ENCODE peak calls at places on chromosomes 1 and 21, in five cellular contexts. One of them, this sample, is unnamed.

GRCh38 chr1:103218369-103218768 is 110.0 kb upstream of the COL11A1 start:
- DNase-seq in neuronal stem cell: no peak
- DNase-seq in H1: no peak
- DNase-seq in mesenchymal stem cell: no peak
- DNase-seq in IMR-90: no peak
- DNase-seq in this sample: no peak

GRCh38 chr1:43706598-43707190 is 642 bp upstream of the ST3GAL3 start:
- DNase-seq in mesenchymal stem cell: no peak
- DNase-seq in neuronal stem cell: peak
- DNase-seq in H1: peak
- DNase-seq in IMR-90: no peak
- DNase-seq in this sample: peak

GRCh38 chr1:159091547-159092397 is 15.2 kb upstream of the AIM2 start:
- DNase-seq in IMR-90: peak
- DNase-seq in H1: no peak
- DNase-seq in mesenchymal stem cell: peak
- DNase-seq in neuronal stem cell: no peak
- DNase-seq in this sample: no peak

GRCh38 chr1:162627662-162628296 is 4.5 kb upstream of the DDR2 start:
- DNase-seq in H1: no peak
- DNase-seq in mesenchymal stem cell: no peak
- DNase-seq in neuronal stem cell: no peak
- DNase-seq in IMR-90: peak
- DNase-seq in this sample: peak

GRCh38 chr1:5839811-5840550 is 152.2 kb downstream of the NPHP4 start:
- DNase-seq in H1: no peak
- DNase-seq in neuronal stem cell: no peak
- DNase-seq in IMR-90: no peak
- DNase-seq in mesenchymal stem cell: no peak
- DNase-seq in this sample: no peak

GRCh38 chr1:22053018-22053860 is 730 bp downstream of the CDC42 start:
- DNase-seq in neuronal stem cell: peak
- DNase-seq in mesenchymal stem cell: peak
- DNase-seq in H1: no peak
- DNase-seq in IMR-90: peak
- DNase-seq in this sample: peak

GRCh38 chr21:41769521-41769920 is 2.7 kb upstream of the RIPK4 start:
- DNase-seq in H1: no peak
- DNase-seq in neuronal stem cell: no peak
- DNase-seq in mesenchymal stem cell: no peak
- DNase-seq in IMR-90: no peak
- DNase-seq in this sample: no peak

GRCh38 chr1:93723101-93723500 is 41.5 kb upstream of the BCAR3 start:
- DNase-seq in IMR-90: no peak
- DNase-seq in mesenchymal stem cell: no peak
- DNase-seq in H1: no peak
- DNase-seq in neuronal stem cell: no peak
- DNase-seq in this sample: peak

GRCh38 chr1:23524163-23524562 is 6.9 kb downstream of the E2F2 start:
- DNase-seq in IMR-90: no peak
- DNase-seq in mesenchymal stem cell: no peak
- DNase-seq in neuronal stem cell: no peak
- DNase-seq in H1: no peak
- DNase-seq in this sample: no peak

GRCh38 chr1:206461602-206462455 is 8.4 kb upstream of the IKBKE start:
- DNase-seq in IMR-90: peak
- DNase-seq in neuronal stem cell: peak
- DNase-seq in H1: no peak
- DNase-seq in mesenchymal stem cell: peak
- DNase-seq in this sample: peak

GRCh38 chr1:41109316-41110263 is 88.1 kb upstream of the SLFNL1 start:
- DNase-seq in H1: no peak
- DNase-seq in neuronal stem cell: no peak
- DNase-seq in IMR-90: peak
- DNase-seq in mesenchymal stem cell: peak
- DNase-seq in this sample: peak

GRCh38 chr1:192835116-192835515 is 26.3 kb downstream of the RGS2 start:
- DNase-seq in neuronal stem cell: no peak
- DNase-seq in H1: no peak
- DNase-seq in mesenchymal stem cell: no peak
- DNase-seq in IMR-90: no peak
- DNase-seq in this sample: no peak

GRCh38 chr21:40706806-40707205 is 140.2 kb downstream of the DSCAM start:
- DNase-seq in mesenchymal stem cell: no peak
- DNase-seq in neuronal stem cell: no peak
- DNase-seq in H1: no peak
- DNase-seq in IMR-90: no peak
- DNase-seq in this sample: no peak

GRCh38 chr1:219201656-219202055 is 28.0 kb downstream of the LYPLAL1 start:
- DNase-seq in neuronal stem cell: no peak
- DNase-seq in mesenchymal stem cell: no peak
- DNase-seq in H1: no peak
- DNase-seq in IMR-90: peak
- DNase-seq in this sample: no peak

GRCh38 chr1:154627247-154628121 is 19.5 kb upstream of the ADAR start:
- DNase-seq in mesenchymal stem cell: peak
- DNase-seq in neuronal stem cell: peak
- DNase-seq in H1: no peak
- DNase-seq in IMR-90: peak
- DNase-seq in this sample: peak

GRCh38 chr1:236603896-236604217 is 459 bp downstream of the HEATR1 start:
- DNase-seq in IMR-90: peak
- DNase-seq in mesenchymal stem cell: peak
- DNase-seq in H1: no peak
- DNase-seq in neuronal stem cell: peak
- DNase-seq in this sample: peak

GRCh38 chr1:183200451-183200850 is 14.4 kb downstream of the LAMC2 start:
- DNase-seq in H1: no peak
- DNase-seq in IMR-90: no peak
- DNase-seq in mesenchymal stem cell: no peak
- DNase-seq in neuronal stem cell: no peak
- DNase-seq in this sample: no peak

GRCh38 chr1:30325085-30325935 is 398.1 kb downstream of the MATN1 start:
- DNase-seq in neuronal stem cell: no peak
- DNase-seq in mesenchymal stem cell: no peak
- DNase-seq in H1: no peak
- DNase-seq in IMR-90: no peak
- DNase-seq in this sample: no peak

GRCh38 chr1:163258181-163258580 is 55.5 kb upstream of the RGS5 start:
- DNase-seq in IMR-90: peak
- DNase-seq in H1: no peak
- DNase-seq in mesenchymal stem cell: peak
- DNase-seq in neuronal stem cell: no peak
- DNase-seq in this sample: no peak

GRCh38 chr21:37429356-37429755 is 62.8 kb downstream of the DYRK1A start:
- DNase-seq in IMR-90: no peak
- DNase-seq in H1: no peak
- DNase-seq in mesenchymal stem cell: no peak
- DNase-seq in neuronal stem cell: no peak
- DNase-seq in this sample: peak

GRCh38 chr1:203143671-203144070 is 16.1 kb downstream of the ADORA1 start:
- DNase-seq in neuronal stem cell: no peak
- DNase-seq in H1: no peak
- DNase-seq in mesenchymal stem cell: no peak
- DNase-seq in IMR-90: no peak
- DNase-seq in this sample: no peak

GRCh38 chr1:227886503-227886961 is 61.2 kb downstream of the WNT9A start:
- DNase-seq in neuronal stem cell: no peak
- DNase-seq in IMR-90: no peak
- DNase-seq in mesenchymal stem cell: no peak
- DNase-seq in H1: no peak
- DNase-seq in this sample: no peak

GRCh38 chr1:99004270-99005141 is at the start of gene PLPPR5:
- DNase-seq in mesenchymal stem cell: peak
- DNase-seq in neuronal stem cell: peak
- DNase-seq in H1: no peak
- DNase-seq in IMR-90: peak
- DNase-seq in this sample: peak

GRCh38 chr1:204809488-204809887 is 61.2 kb upstream of the NFASC start:
- DNase-seq in mesenchymal stem cell: no peak
- DNase-seq in IMR-90: no peak
- DNase-seq in neuronal stem cell: no peak
- DNase-seq in H1: no peak
- DNase-seq in this sample: no peak

GRCh38 chr1:198153804-198154203 is 3.0 kb upstream of the NEK7 start:
- DNase-seq in IMR-90: no peak
- DNase-seq in neuronal stem cell: no peak
- DNase-seq in H1: no peak
- DNase-seq in mesenchymal stem cell: no peak
- DNase-seq in this sample: no peak

GRCh38 chr1:16187748-16188401 is 24.6 kb downstream of the ARHGEF19 start:
- DNase-seq in H1: no peak
- DNase-seq in mesenchymal stem cell: peak
- DNase-seq in neuronal stem cell: no peak
- DNase-seq in IMR-90: peak
- DNase-seq in this sample: peak

GRCh38 chr1:69139007-69139406 is 428.7 kb upstream of the LRRC7 start:
- DNase-seq in neuronal stem cell: no peak
- DNase-seq in mesenchymal stem cell: no peak
- DNase-seq in IMR-90: no peak
- DNase-seq in H1: no peak
- DNase-seq in this sample: no peak

GRCh38 chr1:86502721-86503430 is 34.1 kb downstream of the CLCA1 start:
- DNase-seq in IMR-90: no peak
- DNase-seq in mesenchymal stem cell: no peak
- DNase-seq in H1: peak
- DNase-seq in neuronal stem cell: no peak
- DNase-seq in this sample: peak

GRCh38 chr1:47209091-47209490 is 19.3 kb upstream of the PDZK1IP1 start:
- DNase-seq in H1: no peak
- DNase-seq in mesenchymal stem cell: no peak
- DNase-seq in neuronal stem cell: no peak
- DNase-seq in IMR-90: no peak
- DNase-seq in this sample: no peak

DNA sequence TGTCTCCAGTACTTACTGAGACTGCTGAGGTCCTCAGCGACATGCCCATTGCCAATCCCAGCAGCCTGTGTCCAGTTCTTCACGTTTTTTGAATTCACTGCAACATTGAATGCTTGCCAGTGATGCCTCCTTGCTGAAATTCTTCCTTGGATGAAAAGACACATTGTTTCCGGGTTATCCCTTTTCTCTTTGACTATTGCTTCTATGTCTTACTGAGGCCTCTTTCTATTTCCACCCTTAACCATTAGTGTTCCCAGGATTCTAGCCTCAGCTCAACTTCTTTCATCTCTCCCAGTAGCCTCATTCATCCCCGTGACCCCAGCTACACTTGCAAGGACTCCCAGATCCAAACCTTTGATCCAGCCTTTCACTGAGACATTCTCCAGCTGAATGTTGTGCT is 46.5 kb upstream of the KIF26B start:
- DNase-seq in mesenchymal stem cell: no peak
- DNase-seq in neuronal stem cell: no peak
- DNase-seq in IMR-90: no peak
- DNase-seq in H1: no peak
- DNase-seq in this sample: no peak
- H3K4me3 ChIP-seq in mesenchymal stem cell: no peak
- H3K4me3 ChIP-seq in neuronal stem cell: no peak
- H3K4me3 ChIP-seq in IMR-90: no peak
- H3K4me3 ChIP-seq in H1: no peak
- H3K4me3 ChIP-seq in this sample: no peak

GRCh38 chr1:8217809-8218208 is 100.1 kb upstream of the SLC45A1 start:
- DNase-seq in neuronal stem cell: no peak
- DNase-seq in mesenchymal stem cell: no peak
- DNase-seq in H1: no peak
- DNase-seq in IMR-90: no peak
- DNase-seq in this sample: no peak
- H2BK120ac ChIP-seq in neuronal stem cell: no peak
- H2BK120ac ChIP-seq in mesenchymal stem cell: peak
- H2BK120ac ChIP-seq in H1: no peak
- H2BK120ac ChIP-seq in IMR-90: peak
- H2BK120ac ChIP-seq in this sample: no peak

GRCh38 chr1:54502342-54502741 is 45.7 kb upstream of the ACOT11 start:
- DNase-seq in mesenchymal stem cell: no peak
- DNase-seq in neuronal stem cell: no peak
- DNase-seq in IMR-90: no peak
- DNase-seq in H1: no peak
- DNase-seq in this sample: no peak

GRCh38 chr1:54507471-54507870 is 40.6 kb upstream of the ACOT11 start:
- DNase-seq in H1: no peak
- DNase-seq in IMR-90: no peak
- DNase-seq in mesenchymal stem cell: no peak
- DNase-seq in neuronal stem cell: no peak
- DNase-seq in this sample: no peak

GRCh38 chr1:54506594-54506993 is 41.4 kb upstream of the ACOT11 start:
- DNase-seq in neuronal stem cell: no peak
- DNase-seq in H1: no peak
- DNase-seq in mesenchymal stem cell: peak
- DNase-seq in IMR-90: peak
- DNase-seq in this sample: no peak

GRCh38 chr1:54510715-54511270 is 37.2 kb upstream of the ACOT11 start:
- DNase-seq in mesenchymal stem cell: no peak
- DNase-seq in IMR-90: no peak
- DNase-seq in H1: no peak
- DNase-seq in neuronal stem cell: no peak
- DNase-seq in this sample: peak

GRCh38 chr1:54507033-54507432 is 41.0 kb upstream of the ACOT11 start:
- DNase-seq in mesenchymal stem cell: no peak
- DNase-seq in IMR-90: no peak
- DNase-seq in H1: no peak
- DNase-seq in neuronal stem cell: no peak
- DNase-seq in this sample: no peak
- H2BK15ac ChIP-seq in mesenchymal stem cell: no peak
- H2BK15ac ChIP-seq in IMR-90: no peak
- H2BK15ac ChIP-seq in H1: no peak
- H2BK15ac ChIP-seq in neuronal stem cell: no peak
- H2BK15ac ChIP-seq in this sample: no peak

GRCh38 chr1:242877743-242878142 is 353.2 kb upstream of the PLD5 start:
- DNase-seq in mesenchymal stem cell: no peak
- DNase-seq in neuronal stem cell: no peak
- DNase-seq in IMR-90: no peak
- DNase-seq in H1: no peak
- DNase-seq in this sample: no peak

GRCh38 chr1:242872521-242872920 is 348.0 kb upstream of the PLD5 start:
- DNase-seq in neuronal stem cell: no peak
- DNase-seq in mesenchymal stem cell: no peak
- DNase-seq in H1: no peak
- DNase-seq in IMR-90: no peak
- DNase-seq in this sample: no peak

GRCh38 chr1:242873661-242874060 is 349.2 kb upstream of the PLD5 start:
- DNase-seq in mesenchymal stem cell: no peak
- DNase-seq in H1: no peak
- DNase-seq in neuronal stem cell: no peak
- DNase-seq in IMR-90: no peak
- DNase-seq in this sample: no peak

GRCh38 chr1:242876021-242876420 is 351.5 kb upstream of the PLD5 start:
- DNase-seq in H1: no peak
- DNase-seq in neuronal stem cell: no peak
- DNase-seq in IMR-90: no peak
- DNase-seq in mesenchymal stem cell: no peak
- DNase-seq in this sample: no peak

DNA sequence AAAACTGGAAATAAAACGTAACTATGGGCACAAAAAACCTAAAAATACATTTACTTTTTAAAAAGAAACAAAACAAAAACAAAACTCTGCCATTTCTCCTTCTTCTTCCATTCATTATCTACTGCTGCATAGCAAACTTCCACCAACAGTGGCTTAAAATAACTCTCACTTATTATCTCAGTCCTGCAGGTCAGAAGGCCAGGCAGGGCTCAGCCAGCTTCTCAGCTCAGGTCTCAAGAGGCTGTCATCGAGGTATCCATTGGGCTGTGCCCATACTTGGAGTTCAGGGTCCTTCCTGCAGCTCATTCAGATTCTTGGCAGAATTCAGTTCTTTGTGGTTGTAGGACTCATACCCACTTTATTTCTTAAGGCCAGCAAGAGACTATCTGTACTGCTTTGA is 352.7 kb upstream of the PLD5 start:
- DNase-seq in H1: no peak
- DNase-seq in neuronal stem cell: no peak
- DNase-seq in mesenchymal stem cell: no peak
- DNase-seq in IMR-90: no peak
- DNase-seq in this sample: no peak
- H3K4me3 ChIP-seq in H1: no peak
- H3K4me3 ChIP-seq in neuronal stem cell: no peak
- H3K4me3 ChIP-seq in mesenchymal stem cell: no peak
- H3K4me3 ChIP-seq in IMR-90: no peak
- H3K4me3 ChIP-seq in this sample: no peak